ENCODE peak calls at places on chromosome 3, in five cellular contexts. Y is activated naive CD4-positive, alpha-beta T cell; L is fibroblast of pulmonary artery; W is HS-27A; N is mammary epithelial cell. G is an unnamed sample.

GRCh38 chr3:28678083-28678482 is 329.5 kb upstream of the AZI2 start:
- DNase-seq in Y (no peak), W (no peak), N (no peak), L (no peak), G (no peak)

GRCh38 chr3:124810970-124811369 is 76.2 kb downstream of the ITGB5 start:
- DNase-seq in Y (no peak), W (no peak), N (no peak), L (no peak), G (no peak)

GRCh38 chr3:38003817-38004414 is 13.3 kb downstream of the VILL start:
- DNase-seq in W (no peak), Y (no peak), N (no peak), L (no peak), G (no peak)

GRCh38 chr3:105837143-105837740 is 31.6 kb downstream of the CBLB start:
- DNase-seq in Y (no peak), W (no peak), N (no peak), L (no peak), G (no peak)

GRCh38 chr3:98180311-98180710 is 13.8 kb downstream of the OR5H15 start:
- DNase-seq in L (no peak), Y (no peak), N (no peak), W (no peak), G (no peak)

GRCh38 chr3:172201136-172201989 is 162.0 kb downstream of the FNDC3B start:
- DNase-seq in L (peak; percentile 94), N (peak; percentile 67), W (peak; percentile 63), Y (no peak), G (no peak)

GRCh38 chr3:101954361-101954760 is 105.0 kb downstream of the NFKBIZ start:
- DNase-seq in Y (no peak), W (no peak), L (no peak), N (no peak), G (no peak)

GRCh38 chr3:171227828-171228227 is 201.3 kb upstream of the SLC2A2 start:
- DNase-seq in Y (no peak), L (no peak), W (no peak), N (no peak), G (no peak)

GRCh38 chr3:171309906-171310359 is 150.3 kb downstream of the TNIK start:
- DNase-seq in Y (no peak), W (no peak), N (peak; percentile 81), L (peak; percentile 76), G (no peak)

GRCh38 chr3:135966349-135966695 is 794 bp downstream of the PPP2R3A start:
- DNase-seq in L (peak; percentile 40), W (no peak), Y (no peak), N (no peak), G (no peak)

GRCh38 chr3:31423522-31423921 is 109.2 kb upstream of the STT3B start:
- DNase-seq in N (peak; percentile 57), W (no peak), Y (no peak), L (peak; percentile 11), G (peak; percentile 95)

GRCh38 chr3:194139085-194139976 is 3.4 kb downstream of the HES1 start:
- DNase-seq in N (peak; percentile 96), L (peak; percentile 87), W (no peak), Y (no peak), G (peak; percentile 93)

GRCh38 chr3:58824285-58824684 is 157.7 kb upstream of the FAM3D start:
- DNase-seq in N (peak; percentile 64), Y (no peak), L (peak; percentile 69), W (no peak), G (peak; percentile 9)

GRCh38 chr3:156377266-156377665 is 177.7 kb downstream of the SSR3 start:
- DNase-seq in N (no peak), Y (no peak), L (no peak), W (no peak), G (no peak)

GRCh38 chr3:9916346-9916733 is 558 bp upstream of the IL17RC start:
- DNase-seq in Y (no peak), W (no peak), N (no peak), L (peak; percentile 42), G (no peak)

GRCh38 chr3:44111482-44111881 is 130.2 kb upstream of the TOPAZ1 start:
- DNase-seq in Y (no peak), N (no peak), L (no peak), W (no peak), G (no peak)

GRCh38 chr3:196181127-196181546 is 30.1 kb downstream of the ZDHHC19 start:
- DNase-seq in Y (no peak), N (no peak), L (no peak), W (no peak), G (no peak)

GRCh38 chr3:145183261-145183660 is 977.7 kb downstream of the PLOD2 start:
- DNase-seq in W (no peak), N (no peak), Y (no peak), L (peak; percentile 70), G (no peak)

GRCh38 chr3:128175768-128176167 is 22.5 kb downstream of the EEFSEC start:
- DNase-seq in W (no peak), N (no peak), Y (no peak), L (no peak), G (no peak)

GRCh38 chr3:177813322-177813721 is 616.0 kb upstream of the TBL1XR1 start:
- DNase-seq in Y (no peak), W (no peak), N (no peak), L (peak; percentile 44), G (no peak)

GRCh38 chr3:195196266-195196665 is 74.7 kb downstream of the XXYLT1 start:
- DNase-seq in Y (no peak), W (no peak), N (peak; percentile 42), L (peak; percentile 62), G (no peak)

GRCh38 chr3:47475029-47475569 is 642 bp downstream of the SCAP start:
- DNase-seq in N (peak; percentile 46), L (peak; percentile 26), W (peak; percentile 20), Y (no peak), G (peak; percentile 14)

GRCh38 chr3:52095990-52096775 is 39.8 kb upstream of the DUSP7 start:
- DNase-seq in L (no peak), W (no peak), N (peak; percentile 64), Y (no peak), G (no peak)

GRCh38 chr3:9402410-9403228 is 5.2 kb downstream of the SETD5 start:
- DNase-seq in W (no peak), L (peak; percentile 70), Y (no peak), N (no peak), G (no peak)

GRCh38 chr3:110995461-110996226 is 76.0 kb upstream of the NECTIN3 start:
- DNase-seq in L (peak; percentile 69), W (no peak), Y (no peak), N (peak; percentile 55), G (no peak)

GRCh38 chr3:55461896-55462295 is 25.2 kb downstream of the WNT5A start:
- DNase-seq in W (peak; percentile 62), L (peak; percentile 69), Y (no peak), N (peak; percentile 76), G (no peak)

GRCh38 chr3:32540899-32541298 is 29.8 kb downstream of the DYNC1LI1 start:
- DNase-seq in L (no peak), W (no peak), N (no peak), Y (no peak), G (no peak)

GRCh38 chr3:48820626-48821324 is 26.9 kb downstream of the PRKAR2A start:
- DNase-seq in W (no peak), Y (no peak), N (no peak), L (peak; percentile 89), G (no peak)